ENCODE peak calls at places on chromosomes 4 and X, in four cellular contexts. One of them, this sample, is unnamed.
A peak's percentile ranks its signal among the peaks of the same experiment; 100 is the strongest.

GRCh38 chr4:6471303-6472007 is 959 bp downstream of the PPP2R2C start:
- DNase-seq in H1: peak; percentile 49
- DNase-seq in A549: peak; percentile 27
- DNase-seq in K562: no peak
- DNase-seq in this sample: no peak

GRCh38 chr4:15400911-15401671 is 26.7 kb upstream of the C1QTNF7 start:
- DNase-seq in H1: no peak
- DNase-seq in A549: peak; percentile 4
- DNase-seq in K562: no peak
- DNase-seq in this sample: no peak

GRCh38 chr4:80610845-80611244 is 275.3 kb downstream of the CFAP299 start:
- DNase-seq in K562: no peak
- DNase-seq in H1: no peak
- DNase-seq in A549: no peak
- DNase-seq in this sample: no peak

GRCh38 chr4:47837582-47838294 is at the start of gene CORIN:
- DNase-seq in A549: no peak
- DNase-seq in H1: no peak
- DNase-seq in K562: no peak
- DNase-seq in this sample: no peak

GRCh38 chr4:135917016-135917415 is 1615.3 kb downstream of the PCDH18 start:
- DNase-seq in H1: no peak
- DNase-seq in K562: no peak
- DNase-seq in A549: no peak
- DNase-seq in this sample: no peak

GRCh38 chr4:1985780-1986577 is 22.8 kb downstream of the NELFA start:
- DNase-seq in K562: no peak
- DNase-seq in A549: no peak
- DNase-seq in H1: no peak
- DNase-seq in this sample: no peak

GRCh38 chrX:110003167-110004156 is 548 bp downstream of the TMEM164 start:
- DNase-seq in K562: peak; percentile 31
- DNase-seq in A549: no peak
- DNase-seq in H1: no peak
- DNase-seq in this sample: no peak

GRCh38 chrX:130014770-130015169 is 32.3 kb downstream of the BCORL1 start:
- DNase-seq in A549: no peak
- DNase-seq in K562: no peak
- DNase-seq in H1: no peak
- DNase-seq in this sample: no peak

GRCh38 chr4:157983300-157983699 is 189.5 kb downstream of the GASK1B start:
- DNase-seq in H1: no peak
- DNase-seq in K562: peak; percentile 2
- DNase-seq in A549: no peak
- DNase-seq in this sample: no peak

GRCh38 chrX:149962010-149962409 is 23.7 kb upstream of the EOLA2 start:
- DNase-seq in H1: no peak
- DNase-seq in K562: no peak
- DNase-seq in A549: no peak
- DNase-seq in this sample: no peak

GRCh38 chrX:149961572-149961971 is 23.3 kb upstream of the EOLA2 start:
- DNase-seq in H1: no peak
- DNase-seq in A549: no peak
- DNase-seq in K562: no peak
- DNase-seq in this sample: no peak

GRCh38 chrX:149962859-149963757 is 24.8 kb upstream of the EOLA2 start:
- DNase-seq in H1: no peak
- DNase-seq in A549: peak; percentile 69
- DNase-seq in K562: peak; percentile 22
- DNase-seq in this sample: peak; percentile 23
- TF ChIP-seq PHF8 in H1: no peak
- TF ChIP-seq PHF8 in A549: no peak
- TF ChIP-seq PHF8 in K562: no peak
- TF ChIP-seq PHF8 in this sample: no peak

DNA sequence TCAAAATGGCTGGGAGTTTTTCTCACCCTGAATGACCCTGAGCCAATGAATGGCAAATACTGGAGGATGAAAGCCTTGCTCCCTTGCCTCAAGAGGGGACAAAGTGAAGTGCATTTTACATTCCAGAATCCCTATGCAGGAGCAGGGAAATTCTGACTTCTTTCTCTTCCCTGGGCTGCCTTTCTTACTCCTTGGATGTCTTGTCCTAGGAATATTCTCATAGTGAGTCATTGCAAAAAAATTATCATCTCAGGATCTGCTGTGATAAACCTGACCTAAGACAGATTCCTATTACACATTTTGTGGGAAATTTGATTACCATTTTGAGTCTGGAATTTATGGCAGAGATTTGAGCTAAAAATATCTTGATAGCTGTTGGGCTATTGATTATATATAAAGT is 199.9 kb downstream of the TMA16 start:
- DNase-seq in K562: no peak
- DNase-seq in H1: no peak
- DNase-seq in A549: no peak
- DNase-seq in this sample: no peak
- TF ChIP-seq PHF8 in K562: no peak
- TF ChIP-seq PHF8 in H1: no peak
- TF ChIP-seq PHF8 in A549: no peak
- TF ChIP-seq PHF8 in this sample: no peak

GRCh38 chr4:81965454-81965853 is 408.3 kb downstream of the HNRNPD start:
- DNase-seq in H1: no peak
- DNase-seq in K562: no peak
- DNase-seq in A549: no peak
- DNase-seq in this sample: no peak

GRCh38 chr4:81963506-81964020 is 410.2 kb downstream of the HNRNPD start:
- DNase-seq in K562: no peak
- DNase-seq in H1: no peak
- DNase-seq in A549: no peak
- DNase-seq in this sample: no peak

GRCh38 chr4:81970454-81970853 is 403.3 kb downstream of the HNRNPD start:
- DNase-seq in K562: no peak
- DNase-seq in A549: no peak
- DNase-seq in H1: no peak
- DNase-seq in this sample: no peak

GRCh38 chr4:81963005-81963404 is 410.8 kb downstream of the HNRNPD start:
- DNase-seq in A549: no peak
- DNase-seq in H1: no peak
- DNase-seq in K562: no peak
- DNase-seq in this sample: no peak

GRCh38 chr4:81965911-81966310 is 407.9 kb downstream of the HNRNPD start:
- DNase-seq in A549: no peak
- DNase-seq in H1: no peak
- DNase-seq in K562: no peak
- DNase-seq in this sample: no peak
- TF ChIP-seq PHF8 in A549: no peak
- TF ChIP-seq PHF8 in H1: no peak
- TF ChIP-seq PHF8 in K562: no peak
- TF ChIP-seq PHF8 in this sample: no peak

GRCh38 chrX:103635436-103635835 is 6.7 kb downstream of the TCEAL1 start:
- DNase-seq in A549: no peak
- DNase-seq in K562: no peak
- DNase-seq in H1: no peak
- DNase-seq in this sample: no peak
- TF ChIP-seq PHF8 in A549: no peak
- TF ChIP-seq PHF8 in K562: no peak
- TF ChIP-seq PHF8 in H1: no peak
- TF ChIP-seq PHF8 in this sample: no peak

DNA sequence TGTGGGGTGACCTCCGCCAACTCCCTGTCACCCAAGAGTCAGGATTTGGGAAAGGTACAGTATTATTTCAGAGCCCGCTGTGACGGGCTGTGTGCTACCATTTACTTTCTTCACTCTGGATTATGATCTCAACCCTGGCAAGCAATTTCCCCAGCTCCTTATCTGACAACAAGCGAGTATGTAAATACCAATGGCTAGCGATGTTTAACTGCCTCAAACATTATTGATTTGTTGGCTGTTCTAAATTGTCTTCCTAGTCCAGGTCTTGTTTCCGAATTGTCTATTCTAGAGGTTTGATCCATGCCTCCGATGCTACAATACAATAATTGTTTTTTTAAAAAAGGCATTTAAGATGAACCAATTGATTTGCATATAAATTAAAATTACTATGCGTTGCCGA is 17.7 kb upstream of the PITX2 start:
- DNase-seq in A549: no peak
- DNase-seq in H1: no peak
- DNase-seq in K562: no peak
- DNase-seq in this sample: peak; percentile 5
- TF ChIP-seq PHF8 in A549: no peak
- TF ChIP-seq PHF8 in H1: no peak
- TF ChIP-seq PHF8 in K562: no peak
- TF ChIP-seq PHF8 in this sample: no peak

GRCh38 chr4:164136181-164136616 is 617.7 kb upstream of the SMIM31 start:
- DNase-seq in K562: peak; percentile 6
- DNase-seq in A549: no peak
- DNase-seq in H1: no peak
- DNase-seq in this sample: no peak
- TF ChIP-seq PHF8 in K562: no peak
- TF ChIP-seq PHF8 in A549: no peak
- TF ChIP-seq PHF8 in H1: no peak
- TF ChIP-seq PHF8 in this sample: no peak

This sample was measured in HepG2.